ENCODE peak calls at places on chromosomes 12 and 14, in five cellular contexts. One of them, this sample, is unnamed.

GRCh38 chr12:78232756-78233155 is 402.1 kb downstream of the NAV3 start:
- DNase-seq in neural crest cell: no peak
- DNase-seq in tibial nerve: no peak
- DNase-seq in esophagus squamous epithelium: no peak
- DNase-seq in tibial artery: no peak
- DNase-seq in this sample: no peak

GRCh38 chr14:34460841-34461240 is 1.2 kb downstream of the SPTSSA start:
- DNase-seq in neural crest cell: no peak
- DNase-seq in tibial nerve: no peak
- DNase-seq in esophagus squamous epithelium: no peak
- DNase-seq in tibial artery: no peak
- DNase-seq in this sample: no peak

GRCh38 chr12:123253606-123254459 is 17.8 kb downstream of the CDK2AP1 start:
- DNase-seq in neural crest cell: no peak
- DNase-seq in tibial nerve: no peak
- DNase-seq in esophagus squamous epithelium: no peak
- DNase-seq in tibial artery: no peak
- DNase-seq in this sample: no peak

GRCh38 chr14:58633831-58634230 is 3.9 kb upstream of the DACT1 start:
- DNase-seq in neural crest cell: no peak
- DNase-seq in tibial nerve: no peak
- DNase-seq in esophagus squamous epithelium: no peak
- DNase-seq in tibial artery: no peak
- DNase-seq in this sample: no peak

GRCh38 chr14:61504841-61505340 is 183.5 kb downstream of the PRKCH start:
- DNase-seq in neural crest cell: no peak
- DNase-seq in tibial nerve: no peak
- DNase-seq in esophagus squamous epithelium: no peak
- DNase-seq in tibial artery: no peak
- DNase-seq in this sample: no peak

GRCh38 chr12:84397279-84397678 is 515.3 kb downstream of the SLC6A15 start:
- DNase-seq in neural crest cell: no peak
- DNase-seq in tibial nerve: no peak
- DNase-seq in esophagus squamous epithelium: no peak
- DNase-seq in tibial artery: no peak
- DNase-seq in this sample: no peak

GRCh38 chr14:37583358-37584210 is 11.5 kb downstream of the FOXA1 start:
- DNase-seq in neural crest cell: no peak
- DNase-seq in tibial nerve: no peak
- DNase-seq in esophagus squamous epithelium: no peak
- DNase-seq in tibial artery: no peak
- DNase-seq in this sample: no peak

GRCh38 chr14:104514156-104514848 is 65.3 kb upstream of the C14orf180 start:
- DNase-seq in neural crest cell: no peak
- DNase-seq in tibial nerve: no peak
- DNase-seq in esophagus squamous epithelium: no peak
- DNase-seq in tibial artery: no peak
- DNase-seq in this sample: peak

GRCh38 chr12:112216223-112216622 is 90.9 kb downstream of the TRAFD1 start:
- DNase-seq in neural crest cell: no peak
- DNase-seq in tibial nerve: no peak
- DNase-seq in esophagus squamous epithelium: no peak
- DNase-seq in tibial artery: no peak
- DNase-seq in this sample: no peak

GRCh38 chr14:103552811-103553210 is 9.6 kb downstream of the BAG5 start:
- DNase-seq in neural crest cell: no peak
- DNase-seq in tibial nerve: no peak
- DNase-seq in esophagus squamous epithelium: no peak
- DNase-seq in tibial artery: no peak
- DNase-seq in this sample: no peak

GRCh38 chr14:24880689-24881088 is 169.3 kb downstream of the STXBP6 start:
- DNase-seq in neural crest cell: no peak
- DNase-seq in tibial nerve: no peak
- DNase-seq in esophagus squamous epithelium: no peak
- DNase-seq in tibial artery: no peak
- DNase-seq in this sample: no peak

GRCh38 chr12:50842637-50843493 is at the start of gene TMPRSS12:
- DNase-seq in neural crest cell: no peak
- DNase-seq in tibial nerve: no peak
- DNase-seq in esophagus squamous epithelium: no peak
- DNase-seq in tibial artery: no peak
- DNase-seq in this sample: no peak

GRCh38 chr14:96571311-96571710 is 69.1 kb downstream of the PAPOLA start:
- DNase-seq in neural crest cell: no peak
- DNase-seq in tibial nerve: no peak
- DNase-seq in esophagus squamous epithelium: no peak
- DNase-seq in tibial artery: no peak
- DNase-seq in this sample: no peak

GRCh38 chr14:96564389-96564788 is 62.2 kb downstream of the PAPOLA start:
- DNase-seq in neural crest cell: no peak
- DNase-seq in tibial nerve: no peak
- DNase-seq in esophagus squamous epithelium: no peak
- DNase-seq in tibial artery: no peak
- DNase-seq in this sample: no peak

GRCh38 chr14:96568646-96569045 is 66.5 kb downstream of the PAPOLA start:
- DNase-seq in neural crest cell: no peak
- DNase-seq in tibial nerve: no peak
- DNase-seq in esophagus squamous epithelium: no peak
- DNase-seq in tibial artery: no peak
- DNase-seq in this sample: no peak

GRCh38 chr14:96565811-96566210 is 63.6 kb downstream of the PAPOLA start:
- DNase-seq in neural crest cell: no peak
- DNase-seq in tibial nerve: no peak
- DNase-seq in esophagus squamous epithelium: no peak
- DNase-seq in tibial artery: no peak
- DNase-seq in this sample: no peak

GRCh38 chr14:96567289-96567899 is 65.2 kb downstream of the PAPOLA start:
- DNase-seq in neural crest cell: no peak
- DNase-seq in tibial nerve: no peak
- DNase-seq in esophagus squamous epithelium: no peak
- DNase-seq in tibial artery: no peak
- DNase-seq in this sample: no peak
- TF ChIP-seq CTCF in neural crest cell: peak
- TF ChIP-seq CTCF in tibial nerve: no peak
- TF ChIP-seq CTCF in esophagus squamous epithelium: peak
- TF ChIP-seq CTCF in tibial artery: peak
- TF ChIP-seq CTCF in this sample: peak

GRCh38 chr12:128976120-128976519 is 122.8 kb downstream of the GLT1D1 start:
- DNase-seq in neural crest cell: peak
- DNase-seq in tibial nerve: no peak
- DNase-seq in esophagus squamous epithelium: no peak
- DNase-seq in tibial artery: no peak
- DNase-seq in this sample: no peak
- TF ChIP-seq CTCF in neural crest cell: peak
- TF ChIP-seq CTCF in tibial nerve: peak
- TF ChIP-seq CTCF in esophagus squamous epithelium: no peak
- TF ChIP-seq CTCF in tibial artery: no peak
- TF ChIP-seq CTCF in this sample: no peak

DNA sequence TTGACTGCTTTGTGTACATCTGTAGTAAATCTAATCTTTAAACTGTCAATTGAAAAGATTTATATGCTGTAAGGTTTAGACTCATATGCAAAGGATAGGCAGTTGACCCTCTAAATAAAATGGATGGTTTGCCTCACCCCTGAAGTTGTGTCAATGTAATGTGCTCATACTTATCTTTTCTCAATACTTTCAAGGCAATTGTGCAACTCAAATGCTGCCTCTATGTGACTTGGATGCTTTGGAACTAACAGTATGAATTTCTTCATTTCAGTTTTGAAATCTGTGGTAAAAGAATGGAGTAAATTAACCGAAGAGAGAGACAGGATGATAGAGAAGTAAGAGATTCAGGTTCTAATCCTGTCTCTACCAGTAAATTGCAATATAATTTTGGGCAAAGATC is 9.7 kb downstream of the PDE6H start:
- DNase-seq in neural crest cell: no peak
- DNase-seq in tibial nerve: no peak
- DNase-seq in esophagus squamous epithelium: no peak
- DNase-seq in tibial artery: no peak
- DNase-seq in this sample: no peak
- TF ChIP-seq CTCF in neural crest cell: no peak
- TF ChIP-seq CTCF in tibial nerve: no peak
- TF ChIP-seq CTCF in esophagus squamous epithelium: no peak
- TF ChIP-seq CTCF in tibial artery: no peak
- TF ChIP-seq CTCF in this sample: no peak

GRCh38 chr14:91249841-91250616 is 5.5 kb upstream of the GPR68 start:
- DNase-seq in neural crest cell: no peak
- DNase-seq in tibial nerve: no peak
- DNase-seq in esophagus squamous epithelium: no peak
- DNase-seq in tibial artery: no peak
- DNase-seq in this sample: no peak
- TF ChIP-seq CTCF in neural crest cell: no peak
- TF ChIP-seq CTCF in tibial nerve: no peak
- TF ChIP-seq CTCF in esophagus squamous epithelium: no peak
- TF ChIP-seq CTCF in tibial artery: no peak
- TF ChIP-seq CTCF in this sample: no peak

DNA sequence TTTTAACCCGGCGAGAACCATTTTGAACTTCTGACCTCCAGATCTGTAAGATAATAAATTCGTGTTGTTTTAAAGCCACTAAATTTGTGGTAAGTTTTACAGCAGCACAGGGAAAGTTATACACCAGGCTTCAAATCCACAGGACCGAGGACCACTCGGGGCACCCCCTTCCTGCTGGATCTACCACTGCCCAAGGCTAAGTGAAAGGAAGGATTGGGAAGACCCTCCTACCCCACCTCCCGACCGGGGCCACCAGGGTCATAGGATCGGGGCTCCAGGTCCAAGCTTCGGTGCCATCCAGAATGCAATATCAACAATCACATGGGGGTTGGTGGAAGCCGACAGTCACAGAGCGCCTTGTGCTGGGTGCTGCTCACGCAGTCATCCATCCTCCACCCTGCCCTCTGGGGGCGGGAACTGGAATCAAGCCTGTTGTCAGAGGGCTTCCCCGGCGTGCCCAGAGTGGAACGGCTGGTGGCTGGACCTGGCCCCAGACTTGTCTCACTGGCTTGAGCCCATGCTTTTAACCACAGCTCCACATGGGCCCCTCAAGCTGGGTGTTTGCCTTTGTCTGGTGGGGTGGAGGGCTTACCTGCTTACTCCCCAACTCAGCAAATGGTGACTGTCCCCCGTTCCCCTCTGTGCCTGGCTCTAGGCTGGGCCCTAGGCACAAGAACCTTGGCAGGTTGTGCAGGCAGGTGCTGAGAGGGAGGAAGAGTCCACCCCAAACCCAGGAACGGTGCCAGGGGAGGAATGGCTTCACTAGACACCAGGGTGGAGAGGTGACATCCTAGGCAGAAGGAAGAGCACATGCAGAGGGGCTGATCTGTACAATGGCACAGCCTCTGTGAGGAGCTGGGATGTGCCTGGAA is 180.3 kb upstream of the RTL1 start:
- DNase-seq in neural crest cell: no peak
- DNase-seq in tibial nerve: no peak
- DNase-seq in esophagus squamous epithelium: no peak
- DNase-seq in tibial artery: peak
- DNase-seq in this sample: peak
- TF ChIP-seq CTCF in neural crest cell: peak
- TF ChIP-seq CTCF in tibial nerve: no peak
- TF ChIP-seq CTCF in esophagus squamous epithelium: no peak
- TF ChIP-seq CTCF in tibial artery: no peak
- TF ChIP-seq CTCF in this sample: no peak

GRCh38 chr12:115857160-115857920 is 420.2 kb downstream of the MED13L start:
- DNase-seq in neural crest cell: no peak
- DNase-seq in tibial nerve: no peak
- DNase-seq in esophagus squamous epithelium: no peak
- DNase-seq in tibial artery: no peak
- DNase-seq in this sample: no peak
- TF ChIP-seq CTCF in neural crest cell: peak
- TF ChIP-seq CTCF in tibial nerve: no peak
- TF ChIP-seq CTCF in esophagus squamous epithelium: no peak
- TF ChIP-seq CTCF in tibial artery: no peak
- TF ChIP-seq CTCF in this sample: no peak

GRCh38 chr12:128829870-128830504 is 6.2 kb upstream of the SLC15A4 start:
- DNase-seq in neural crest cell: no peak
- DNase-seq in tibial nerve: no peak
- DNase-seq in esophagus squamous epithelium: no peak
- DNase-seq in tibial artery: no peak
- DNase-seq in this sample: peak
- TF ChIP-seq CTCF in neural crest cell: no peak
- TF ChIP-seq CTCF in tibial nerve: no peak
- TF ChIP-seq CTCF in esophagus squamous epithelium: no peak
- TF ChIP-seq CTCF in tibial artery: no peak
- TF ChIP-seq CTCF in this sample: no peak

GRCh38 chr12:99435095-99435791 is 212.3 kb upstream of the GARIN6 start:
- DNase-seq in neural crest cell: no peak
- DNase-seq in tibial nerve: no peak
- DNase-seq in esophagus squamous epithelium: no peak
- DNase-seq in tibial artery: no peak
- DNase-seq in this sample: no peak
- TF ChIP-seq CTCF in neural crest cell: no peak
- TF ChIP-seq CTCF in tibial nerve: no peak
- TF ChIP-seq CTCF in esophagus squamous epithelium: no peak
- TF ChIP-seq CTCF in tibial artery: no peak
- TF ChIP-seq CTCF in this sample: no peak

This sample was measured in right atrium auricular region.